ENCODE peak calls at places on chromosomes 7 and 10, in eight cellular contexts. N, S, D, K, Q, I, O and B are unnamed samples.

GRCh38 chr10:59805043-59805442 is 51.8 kb upstream of the MRLN start:
- DNase-seq in N (no peak), S (no peak), D (no peak), K (no peak), Q (peak; percentile 7), I (no peak), O (no peak), B (peak; percentile 9)

GRCh38 chr7:106064836-106065559 is 47.1 kb downstream of the SYPL1 start:
- DNase-seq in N (no peak), S (peak; percentile 89), D (peak; percentile 77), K (peak; percentile 68), Q (peak; percentile 97), I (peak; percentile 29), O (no peak), B (peak; percentile 96)

GRCh38 chr10:102880256-102880655 is 11.0 kb downstream of the AS3MT start:
- DNase-seq in N (no peak), S (no peak), D (no peak), K (no peak), Q (no peak), I (no peak), O (no peak), B (no peak)

GRCh38 chr10:94361161-94361794 is 1.5 kb downstream of the NOC3L start:
- DNase-seq in N (peak; percentile 22), S (no peak), D (no peak), K (no peak), Q (no peak), I (no peak), O (no peak), B (peak; percentile 7)

GRCh38 chr10:60148266-60148840 is 241.3 kb downstream of the ANK3 start:
- DNase-seq in N (no peak), S (no peak), D (no peak), K (peak; percentile 50), Q (peak; percentile 35), I (no peak), O (no peak), B (peak; percentile 43)

GRCh38 chr10:103757531-103758293 is 97.7 kb downstream of the SH3PXD2A start:
- DNase-seq in N (peak; percentile 39), S (no peak), D (no peak), K (no peak), Q (peak; percentile 95), I (peak; percentile 72), O (no peak), B (peak; percentile 75)

GRCh38 chr10:82581940-82582339 is 706.9 kb downstream of the NRG3 start:
- DNase-seq in N (no peak), S (no peak), D (no peak), K (no peak), Q (no peak), I (no peak), O (no peak), B (no peak)

GRCh38 chr10:97607076-97607635 is 17.6 kb downstream of the C10orf62 start:
- DNase-seq in N (no peak), S (no peak), D (peak; percentile 38), K (no peak), Q (no peak), I (no peak), O (no peak), B (no peak)

GRCh38 chr7:155378959-155379871 is 78.7 kb upstream of the EN2 start:
- DNase-seq in N (no peak), S (no peak), D (no peak), K (no peak), Q (no peak), I (no peak), O (no peak), B (no peak)

GRCh38 chr7:83876593-83876992 is 227.7 kb upstream of the SEMA3E start:
- DNase-seq in N (no peak), S (no peak), D (no peak), K (peak; percentile 39), Q (peak; percentile 33), I (no peak), O (no peak), B (peak; percentile 33)